ENCODE peak calls at places on chromosomes 12 and 14, in six cellular contexts. Z, R, Q, E, M and F are unnamed samples.
A peak's percentile ranks its signal among the peaks of the same experiment; 100 is the strongest.

GRCh38 chr12:108700833-108701450 is 30.4 kb downstream of the CORO1C start:
- DNase-seq in Q (no peak), R (no peak), Z (no peak), M (no peak), E (no peak), F (no peak)

GRCh38 chr12:66013224-66013623 is 117.3 kb downstream of the LLPH start:
- DNase-seq in Z (no peak), M (no peak), E (no peak), R (no peak), Q (no peak), F (peak; percentile 51)

GRCh38 chr12:107515446-107515958 is 170.1 kb upstream of the PWP1 start:
- DNase-seq in Q (peak; percentile 57), R (no peak), E (no peak), M (peak; percentile 57), Z (peak; percentile 93), F (peak; percentile 42)

GRCh38 chr12:75982974-75983660 is 48.5 kb downstream of the PHLDA1 start:
- DNase-seq in Z (no peak), R (no peak), M (no peak), Q (peak; percentile 38), E (no peak), F (peak; percentile 29)

GRCh38 chr14:101476931-101477553 is 84.3 kb upstream of the DIO3 start:
- DNase-seq in Z (no peak), Q (no peak), M (peak; percentile 92), R (no peak), E (peak; percentile 49), F (no peak)

GRCh38 chr12:128795530-128796361 is 28.0 kb downstream of the SLC15A4 start:
- DNase-seq in R (no peak), E (no peak), M (no peak), Q (no peak), Z (no peak), F (no peak)

GRCh38 chr14:93113678-93114067 is 2.1 kb downstream of the ITPK1 start:
- DNase-seq in Z (no peak), Q (no peak), E (no peak), M (peak; percentile 52), R (no peak), F (no peak)

GRCh38 chr14:23056257-23056955 is 914 bp downstream of the CDH24 start:
- DNase-seq in M (peak; percentile 87), Q (peak; percentile 81), E (peak; percentile 81), R (no peak), Z (peak; percentile 65), F (peak; percentile 84)

GRCh38 chr12:118360785-118361404 is 11.8 kb downstream of the TAOK3 start:
- DNase-seq in R (no peak), Q (peak; percentile 72), E (no peak), Z (peak; percentile 80), M (no peak), F (peak; percentile 79)

GRCh38 chr14:64507376-64508156 is 3.0 kb downstream of the ZBTB1 start:
- DNase-seq in Q (peak; percentile 46), E (no peak), R (no peak), Z (peak; percentile 58), M (no peak), F (peak; percentile 44)
- H3K9ac ChIP-seq in Q (peak overlapping the region; percentile 96), E (no peak overlapping the region), R (peak overlapping the region; percentile 38), Z (no peak overlapping the region), M (no peak overlapping the region), F (peak overlapping the region; percentile 97)

GRCh38 chr12:16348435-16349131 is 1.1 kb downstream of the MGST1 start:
- DNase-seq in E (no peak), R (no peak), M (no peak), Q (no peak), Z (peak; percentile 19), F (peak; percentile 39)
- H3K9ac ChIP-seq in E (peak overlapping the region; percentile 81), R (peak overlapping the region; percentile 62), M (peak overlapping the region; percentile 90), Q (peak overlapping the region; percentile 100), Z (peak overlapping the region; percentile 99), F (peak overlapping the region; percentile 99)

GRCh38 chr14:104967144-104967413 is 11.1 kb downstream of the AHNAK2 start:
- DNase-seq in R (no peak), M (no peak), Q (no peak), Z (no peak), E (no peak), F (no peak)

GRCh38 chr14:104967414-104968152 is 10.6 kb downstream of the AHNAK2 start:
- DNase-seq in Q (peak; percentile 66), E (no peak), M (peak; percentile 64), Z (no peak), R (no peak), F (peak; percentile 55)

GRCh38 chr14:104965561-104966231 is 12.5 kb downstream of the AHNAK2 start:
- DNase-seq in M (no peak), E (no peak), R (no peak), Q (no peak), Z (no peak), F (no peak)

GRCh38 chr14:104968153-104968527 is 10.0 kb downstream of the AHNAK2 start:
- DNase-seq in Z (peak; percentile 35), E (no peak), Q (peak; percentile 77), R (no peak), M (peak; percentile 69), F (peak; percentile 70)

DNA sequence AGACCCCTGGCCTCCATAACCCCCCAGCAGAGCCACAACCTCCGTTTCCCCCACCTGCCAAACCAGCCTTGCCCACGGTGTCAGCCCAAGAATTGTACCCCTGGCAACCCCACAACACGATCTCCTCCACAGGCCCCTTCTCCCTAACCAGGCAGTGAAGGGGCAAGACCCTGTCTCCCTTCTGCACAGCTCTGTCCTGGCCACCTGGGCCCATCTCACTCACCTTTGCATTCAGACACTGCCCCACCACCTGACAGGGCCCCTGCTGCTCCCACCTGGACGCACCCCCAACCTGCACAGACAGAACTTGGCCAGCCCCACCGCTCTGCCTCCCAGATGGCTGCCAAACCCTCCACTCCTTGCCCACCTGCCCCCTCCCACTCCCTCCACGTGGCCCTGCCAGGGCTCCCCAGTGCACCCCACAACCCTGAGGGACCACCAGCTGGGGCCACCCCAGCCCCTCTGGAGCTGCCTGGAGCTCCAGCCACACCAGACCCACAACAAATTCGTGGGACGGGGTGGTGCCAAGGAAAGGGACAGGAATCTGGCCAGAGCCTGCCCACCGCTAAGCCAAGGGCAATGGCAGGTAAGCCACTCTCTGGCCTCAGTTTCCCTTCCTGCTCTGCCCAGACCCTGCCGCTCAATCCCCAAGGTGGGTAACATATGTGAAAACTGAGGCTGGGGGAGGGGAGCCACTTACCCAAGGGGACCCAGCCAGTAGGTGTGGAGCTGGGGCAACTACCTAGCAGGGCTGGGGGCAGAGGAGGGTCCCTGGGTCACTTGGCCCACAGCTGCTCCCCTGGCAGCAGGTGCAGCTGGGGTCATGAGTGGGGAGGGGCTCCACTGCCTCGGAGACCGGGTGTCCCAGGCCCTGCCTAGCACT is 11.7 kb downstream of the AHNAK2 start:
- DNase-seq in M (no peak), E (no peak), R (no peak), Q (no peak), Z (no peak), F (no peak)
- H3K9ac ChIP-seq in M (no peak overlapping the region), E (no peak overlapping the region), R (no peak overlapping the region), Q (no peak overlapping the region), Z (no peak overlapping the region), F (peak overlapping the region; percentile 91)

DNA sequence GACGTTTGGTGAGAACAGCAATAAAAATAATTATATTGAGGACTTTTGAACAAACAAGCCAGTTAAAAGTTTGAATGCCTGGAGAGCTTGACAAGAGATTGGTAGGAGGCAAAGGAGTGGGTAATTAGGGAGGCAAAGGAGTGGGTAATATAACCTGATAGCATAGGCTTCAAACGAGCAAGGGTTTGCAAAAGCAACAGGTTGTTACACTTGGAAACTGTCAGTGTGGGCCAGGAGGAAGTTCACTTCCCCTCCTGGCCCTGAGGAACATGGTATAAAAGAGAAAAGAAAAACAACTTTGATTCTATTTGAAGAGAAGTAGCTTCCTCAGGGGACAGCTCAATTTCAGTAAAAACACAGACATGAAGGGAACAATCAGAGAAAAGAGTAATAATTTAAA is 121.7 kb downstream of the CCER1 start:
- DNase-seq in Q (no peak), R (no peak), M (no peak), E (no peak), Z (no peak), F (no peak)
- H3K9ac ChIP-seq in Q (no peak overlapping the region), R (no peak overlapping the region), M (no peak overlapping the region), E (no peak overlapping the region), Z (no peak overlapping the region), F (no peak overlapping the region)

GRCh38 chr14:85934123-85934885 is 404.4 kb downstream of the FLRT2 start:
- DNase-seq in Z (no peak), Q (peak; percentile 1), M (no peak), E (peak; percentile 15), R (no peak), F (peak; percentile 25)
- H3K9ac ChIP-seq in Z (no peak overlapping the region), Q (no peak overlapping the region), M (no peak overlapping the region), E (peak overlapping the region; percentile 24), R (peak overlapping the region; percentile 73), F (peak overlapping the region; percentile 25)